ENCODE peak calls at places on chromosomes 1 and 21, in four cellular contexts. K is AG20443, N is NCI-H1105, I is SHP77. Y is an unnamed sample.

GRCh38 chr1:63230722-63231121 is 91.6 kb upstream of the FOXD3 start:
- DNase-seq in K (no peak), N (no peak), I (no peak), Y (no peak)

GRCh38 chr1:22915816-22916468 is 56.7 kb downstream of the LACTBL1 start:
- DNase-seq in N (no peak), I (no peak), K (no peak), Y (no peak)

GRCh38 chr1:201085902-201086735 is 26.1 kb downstream of the CACNA1S start:
- DNase-seq in K (peak; percentile 89), I (peak; percentile 7), N (peak; percentile 9), Y (no peak)

GRCh38 chr1:155051777-155052398 is 772 bp downstream of the ADAM15 start:
- DNase-seq in K (peak; percentile 64), I (peak; percentile 67), N (peak; percentile 52), Y (peak; percentile 20)

GRCh38 chr21:15667010-15667409 is 62.8 kb upstream of the USP25 start:
- DNase-seq in I (no peak), K (peak; percentile 38), N (no peak), Y (no peak)

GRCh38 chr1:36653850-36654249 is 171.1 kb upstream of the CSF3R start:
- DNase-seq in N (no peak), K (peak; percentile 40), I (no peak), Y (peak; percentile 48)

GRCh38 chr1:19079983-19080472 is 123.6 kb upstream of the IFFO2 start:
- DNase-seq in N (no peak), K (no peak), I (no peak), Y (no peak)

GRCh38 chr1:44594871-44595735 is 79.2 kb downstream of the TMEM53 start:
- DNase-seq in N (peak; percentile 49), K (peak; percentile 95), I (peak; percentile 57), Y (peak; percentile 55)

GRCh38 chr1:31701137-31701736 is 2.6 kb downstream of the COL16A1 start:
- DNase-seq in I (peak; percentile 80), K (peak; percentile 88), N (no peak), Y (peak; percentile 86)

GRCh38 chr1:85692730-85693314 is 15.4 kb downstream of the ZNHIT6 start:
- DNase-seq in N (peak; percentile 0), I (no peak), K (peak; percentile 32), Y (no peak)

GRCh38 chr1:172390620-172391491 is 29.6 kb upstream of the C1orf105 start:
- DNase-seq in N (no peak), K (peak; percentile 76), I (no peak), Y (no peak)

GRCh38 chr1:164651378-164651951 is 92.5 kb downstream of the PBX1 start:
- DNase-seq in I (no peak), N (no peak), K (no peak), Y (no peak)

GRCh38 chr1:237799762-237800474 is 90.8 kb downstream of the ZP4 start:
- DNase-seq in K (peak; percentile 24), I (peak; percentile 74), N (peak; percentile 58), Y (no peak)

GRCh38 chr1:221162352-221162751 is 283.1 kb downstream of the HLX start:
- DNase-seq in I (no peak), K (no peak), N (no peak), Y (no peak)

GRCh38 chr1:241782396-241782795 is 65.6 kb upstream of the EXO1 start:
- DNase-seq in N (no peak), I (no peak), K (no peak), Y (no peak)

GRCh38 chr21:32387151-32387550 is 5.7 kb downstream of the URB1 start:
- DNase-seq in K (no peak), I (no peak), N (no peak), Y (no peak)

GRCh38 chr1:217453816-217454215 is 177.1 kb downstream of the GPATCH2 start:
- DNase-seq in I (no peak), N (no peak), K (no peak), Y (no peak)

GRCh38 chr1:99665212-99665611 is 19.3 kb downstream of the PALMD start:
- DNase-seq in K (no peak), I (no peak), N (no peak), Y (no peak)

GRCh38 chr1:37360011-37360410 is 114.4 kb upstream of the ZC3H12A start:
- DNase-seq in I (no peak), N (peak; percentile 55), K (no peak), Y (no peak)

GRCh38 chr1:22142315-22143064 is 407 bp downstream of the WNT4 start:
- DNase-seq in K (peak; percentile 76), N (no peak), I (no peak), Y (no peak)

GRCh38 chr1:75233302-75233929 is 99.2 kb downstream of the LHX8 start:
- DNase-seq in I (peak; percentile 33), N (peak; percentile 56), K (peak; percentile 11), Y (no peak)

GRCh38 chr1:70436617-70437236 is 25.7 kb downstream of the CTH start:
- DNase-seq in K (peak; percentile 51), I (no peak), N (no peak), Y (no peak)

GRCh38 chr1:7616953-7617352 is 154.1 kb upstream of the VAMP3 start:
- DNase-seq in N (no peak), K (no peak), I (no peak), Y (no peak)

GRCh38 chr1:64290420-64290819 is 87.0 kb downstream of the UBE2U start:
- DNase-seq in I (no peak), N (no peak), K (no peak), Y (no peak)

GRCh38 chr1:27517305-27517704 is 27.3 kb upstream of the WASF2 start:
- DNase-seq in I (no peak), N (no peak), K (no peak), Y (no peak)

GRCh38 chr1:160007577-160008200 is 24.1 kb downstream of the PIGM start:
- DNase-seq in K (peak; percentile 28), N (no peak), I (no peak), Y (no peak)

GRCh38 chr1:29803486-29803885 is 567.2 kb downstream of the PTPRU start:
- DNase-seq in K (peak; percentile 4), N (no peak), I (no peak), Y (no peak)

GRCh38 chr1:16026723-16027484 is 5.1 kb downstream of the CLCNKA start:
- DNase-seq in N (no peak), I (no peak), K (peak; percentile 65), Y (no peak)

GRCh38 chr1:101235696-101236545 is 898 bp upstream of the S1PR1 start:
- DNase-seq in N (no peak), I (peak; percentile 32), K (peak; percentile 56), Y (no peak)

GRCh38 chr1:15975358-15975804 is 520 bp downstream of the ZBTB17 start:
- DNase-seq in K (peak; percentile 80), I (no peak), N (peak; percentile 41), Y (peak; percentile 87)

GRCh38 chr1:32981003-32981909 is 16.6 kb upstream of the RNF19B start:
- DNase-seq in N (no peak), K (peak; percentile 62), I (no peak), Y (no peak)

GRCh38 chr1:151251656-151252470 is 2.7 kb upstream of the PSMD4 start:
- DNase-seq in I (peak; percentile 95), N (peak; percentile 45), K (peak; percentile 70), Y (no peak)

GRCh38 chr1:64469977-64470669 is at the start of gene CACHD1:
- DNase-seq in N (peak; percentile 74), K (peak; percentile 91), I (peak; percentile 42), Y (peak; percentile 66)

GRCh38 chr1:79874289-79874688 is 867.8 kb upstream of the ADGRL4 start:
- DNase-seq in I (no peak), K (peak; percentile 14), N (no peak), Y (no peak)